ENCODE peak calls at places on chromosomes 6 and 20, in six cellular contexts. M is left lung, I is A549, F is uterus, E is coronary artery, Q is pancreas. O is an unnamed sample.

GRCh38 chr20:25462166-25462565 is 54.7 kb downstream of the GINS1 start:
- DNase-seq in M (peak; percentile 27), I (no peak), F (no peak), E (no peak), Q (no peak), O (no peak)

GRCh38 chr6:35596448-35597442 is 84.0 kb upstream of the TULP1 start:
- DNase-seq in M (no peak), I (no peak), F (no peak), E (no peak), Q (no peak), O (no peak)

GRCh38 chr6:120378582-120379220 is 955.6 kb downstream of the TBC1D32 start:
- DNase-seq in M (no peak), I (peak; percentile 6), F (no peak), E (no peak), Q (no peak), O (no peak)

GRCh38 chr6:75747371-75747984 is 1.6 kb upstream of the MYO6 start:
- DNase-seq in M (no peak), I (no peak), F (no peak), E (no peak), Q (no peak), O (no peak)

GRCh38 chr6:108588586-108588985 is 27.9 kb downstream of the FOXO3 start:
- DNase-seq in M (no peak), I (no peak), F (no peak), E (no peak), Q (no peak), O (peak; percentile 50)

GRCh38 chr6:12342664-12343063 is 52.5 kb downstream of the EDN1 start:
- DNase-seq in M (no peak), I (no peak), F (no peak), E (no peak), Q (no peak), O (no peak)

GRCh38 chr6:31575952-31576684 is 753 bp downstream of the TNF start:
- DNase-seq in M (no peak), I (no peak), F (no peak), E (no peak), Q (no peak), O (no peak)

GRCh38 chr6:24257282-24257681 is 100.6 kb downstream of the DCDC2 start:
- DNase-seq in M (no peak), I (no peak), F (no peak), E (no peak), Q (no peak), O (peak; percentile 58)

GRCh38 chr6:11615214-11615602 is 77.7 kb downstream of the TMEM170B start:
- DNase-seq in M (no peak), I (no peak), F (no peak), E (no peak), Q (no peak), O (no peak)

GRCh38 chr20:25077610-25078169 is 4.3 kb downstream of the VSX1 start:
- DNase-seq in M (no peak), I (peak; percentile 60), F (no peak), E (peak; percentile 74), Q (no peak), O (peak; percentile 75)

GRCh38 chr6:111423960-111424846 is 58.8 kb downstream of the REV3L start:
- DNase-seq in M (no peak), I (no peak), F (no peak), E (no peak), Q (peak; percentile 64), O (no peak)

GRCh38 chr6:17281100-17281496 is at the start of gene RBM24:
- DNase-seq in M (peak; percentile 56), I (no peak), F (peak; percentile 70), E (peak; percentile 79), Q (peak; percentile 52), O (peak; percentile 90)

GRCh38 chr20:12535770-12536169 is 473.0 kb upstream of the SPTLC3 start:
- DNase-seq in M (no peak), I (no peak), F (no peak), E (no peak), Q (no peak), O (peak; percentile 71)

GRCh38 chr6:71544028-71544427 is 255.4 kb downstream of the OGFRL1 start:
- DNase-seq in M (no peak), I (no peak), F (no peak), E (no peak), Q (no peak), O (no peak)

GRCh38 chr6:22980446-22980845 is 411.1 kb downstream of the HDGFL1 start:
- DNase-seq in M (no peak), I (no peak), F (no peak), E (no peak), Q (no peak), O (no peak)

GRCh38 chr6:144064831-144065668 is 30.3 kb downstream of the SF3B5 start:
- DNase-seq in M (no peak), I (no peak), F (no peak), E (no peak), Q (peak; percentile 36), O (peak; percentile 54)

GRCh38 chr6:151213352-151213751 is 26.4 kb upstream of the AKAP12 start:
- DNase-seq in M (no peak), I (no peak), F (no peak), E (no peak), Q (no peak), O (no peak)

GRCh38 chr6:125415921-125416320 is 114.2 kb upstream of the HDDC2 start:
- DNase-seq in M (no peak), I (no peak), F (no peak), E (no peak), Q (no peak), O (no peak)

GRCh38 chr6:166307981-166308768 is at the start of gene PRR18:
- DNase-seq in M (no peak), I (no peak), F (no peak), E (no peak), Q (peak; percentile 16), O (peak; percentile 77)

GRCh38 chr6:107704377-107705013 is 119.6 kb downstream of the SCML4 start:
- DNase-seq in M (no peak), I (peak; percentile 9), F (no peak), E (no peak), Q (no peak), O (peak; percentile 61)

GRCh38 chr6:75643173-75643572 is 41.5 kb downstream of the SENP6 start:
- DNase-seq in M (no peak), I (no peak), F (no peak), E (no peak), Q (no peak), O (no peak)

GRCh38 chr6:165656581-165657324 is 6.3 kb downstream of the PDE10A start:
- DNase-seq in M (no peak), I (no peak), F (no peak), E (no peak), Q (no peak), O (no peak)

DNA sequence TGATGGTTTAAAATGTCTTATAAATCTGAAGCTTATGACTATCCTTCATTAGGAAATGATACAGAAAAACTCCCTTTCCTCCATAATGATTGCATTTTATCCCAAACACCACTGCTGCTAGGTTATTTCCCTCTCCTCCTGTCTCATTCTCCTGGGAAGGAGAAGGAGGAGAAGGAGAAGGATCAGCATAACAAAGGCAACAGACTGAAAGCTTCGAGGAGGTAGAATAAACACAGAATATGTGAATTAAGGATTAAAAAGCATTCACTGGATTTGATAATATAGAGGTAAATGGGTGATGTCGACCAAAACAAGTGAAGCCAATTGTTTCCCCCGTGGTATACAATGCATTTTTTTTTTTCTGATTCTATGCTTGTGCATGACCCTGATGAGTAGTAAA is 82.0 kb downstream of the WASF1 start:
- DNase-seq in M (no peak), I (no peak), F (no peak), E (no peak), Q (no peak), O (no peak)
- H3K27ac ChIP-seq in M (peak overlapping the region; percentile 73), I (no peak overlapping the region), F (no peak overlapping the region), E (peak overlapping the region; percentile 55), Q (peak overlapping the region; percentile 27), O (peak overlapping the region; percentile 27)

DNA sequence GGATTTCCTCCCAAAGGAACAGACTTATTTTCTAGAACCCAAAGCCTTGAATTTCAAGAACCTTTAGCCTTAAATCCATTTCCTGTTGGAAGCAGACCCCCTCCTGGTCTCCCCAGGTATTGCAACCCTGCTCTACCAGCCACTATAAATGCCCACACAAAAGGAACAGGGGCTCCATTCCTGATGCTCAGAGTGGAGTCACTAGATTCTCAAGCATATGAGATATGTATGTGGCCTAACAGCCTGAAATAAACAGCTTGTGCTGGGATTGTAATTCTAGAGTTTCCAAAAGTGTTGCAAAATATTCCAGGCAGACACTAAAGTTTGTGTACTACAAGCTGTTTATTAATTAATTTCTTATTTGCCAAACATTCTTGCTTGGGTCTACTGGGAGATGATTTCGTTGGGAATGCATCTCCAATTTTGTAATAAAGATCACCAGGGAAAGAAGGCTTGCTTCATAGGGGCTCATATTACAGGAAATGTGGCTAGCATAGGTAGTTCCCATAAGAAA is 44.8 kb downstream of the RIPOR3 start:
- DNase-seq in M (no peak), I (no peak), F (no peak), E (no peak), Q (no peak), O (no peak)
- H3K4me3 ChIP-seq in M (no peak overlapping the region), I (no peak overlapping the region), F (no peak overlapping the region), E (no peak overlapping the region), Q (no peak overlapping the region), O (no peak overlapping the region)

GRCh38 chr20:33004141-33004751 is at the start of gene SUN5:
- DNase-seq in M (no peak), I (no peak), F (no peak), E (no peak), Q (no peak), O (no peak)

GRCh38 chr20:33007376-33008335 is at the start of gene BPIFB2:
- DNase-seq in M (no peak), I (no peak), F (no peak), E (no peak), Q (no peak), O (no peak)

GRCh38 chr20:33006776-33007375 is 628 bp upstream of the BPIFB2 start:
- DNase-seq in M (no peak), I (no peak), F (no peak), E (no peak), Q (no peak), O (no peak)

GRCh38 chr20:33005908-33006775 is 1.4 kb upstream of the BPIFB2 start:
- DNase-seq in M (no peak), I (no peak), F (no peak), E (no peak), Q (no peak), O (no peak)

GRCh38 chr20:33005132-33005566 is 916 bp upstream of the SUN5 start:
- DNase-seq in M (no peak), I (no peak), F (no peak), E (no peak), Q (no peak), O (peak; percentile 71)
- TF ChIP-seq CTCF in M (peak; percentile 48), I (peak; percentile 28), F (no peak), E (no peak), Q (peak; percentile 29), O (peak; percentile 98)

DNA sequence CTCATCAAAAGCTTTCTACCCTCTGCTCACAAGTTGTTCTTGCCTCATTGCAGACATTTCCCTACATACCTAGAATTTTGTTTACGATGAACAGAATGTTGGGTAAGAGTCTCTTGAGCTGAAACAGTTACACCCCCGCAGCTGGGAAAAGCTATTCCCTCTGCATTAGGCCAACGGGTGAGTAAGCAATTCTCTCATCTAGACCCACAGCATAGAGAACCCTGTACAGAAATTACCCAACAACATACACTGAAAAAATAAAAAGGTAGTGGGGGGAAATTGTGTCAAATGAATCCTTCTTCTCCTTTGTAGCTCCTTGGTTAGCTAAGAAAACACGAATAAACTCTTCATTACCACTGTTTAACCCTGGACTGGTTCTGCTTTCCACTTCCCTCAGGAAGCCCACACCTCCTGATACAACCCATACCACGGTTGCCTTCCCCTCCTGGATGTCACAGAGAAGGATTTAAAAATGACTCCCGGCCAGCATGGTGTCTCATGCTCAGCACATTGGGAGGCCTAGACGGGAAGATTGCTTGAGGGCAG is 214.9 kb upstream of the SHLD1 start:
- DNase-seq in M (no peak), I (no peak), F (no peak), E (no peak), Q (no peak), O (no peak)
- H3K27ac ChIP-seq in M (peak overlapping the region; percentile 38), I (peak overlapping the region; percentile 47), F (no peak overlapping the region), E (peak overlapping the region; percentile 53), Q (no peak overlapping the region), O (no peak overlapping the region)

O was measured in endodermal cell.